ENCODE peak calls at places on chromosomes 4 and X, in six cellular contexts. X, Y, A, R, E and Q are unnamed samples.

GRCh38 chr4:17284323-17285175 is 227.3 kb downstream of the QDPR start:
- DNase-seq in X (no peak), Y (no peak), A (no peak), R (no peak), E (no peak), Q (no peak)

GRCh38 chrX:74383611-74384010 is 37.7 kb upstream of the SLC16A2 start:
- DNase-seq in X (peak; percentile 14), Y (peak; percentile 11), A (no peak), R (peak; percentile 32), E (peak; percentile 56), Q (peak; percentile 18)

GRCh38 chr4:97432551-97432950 is 710.7 kb downstream of the STPG2 start:
- DNase-seq in X (no peak), Y (no peak), A (no peak), R (no peak), E (peak; percentile 8), Q (no peak)

GRCh38 chr4:173269280-173269679 is 64.9 kb downstream of the HMGB2 start:
- DNase-seq in X (peak; percentile 39), Y (no peak), A (no peak), R (no peak), E (no peak), Q (no peak)

GRCh38 chr4:38529189-38530115 is 134.5 kb upstream of the KLF3 start:
- DNase-seq in X (no peak), Y (peak; percentile 45), A (no peak), R (peak; percentile 29), E (no peak), Q (no peak)

GRCh38 chr4:4995103-4995761 is 24.0 kb downstream of the CYTL1 start:
- DNase-seq in X (peak; percentile 33), Y (peak; percentile 69), A (peak; percentile 73), R (peak; percentile 80), E (peak; percentile 79), Q (peak; percentile 40)

GRCh38 chr4:140637836-140638235 is 69.1 kb upstream of the UCP1 start:
- DNase-seq in X (no peak), Y (no peak), A (no peak), R (peak; percentile 35), E (peak; percentile 51), Q (no peak)

GRCh38 chrX:46572295-46572936 is 1.1 kb upstream of the CHST7 start:
- DNase-seq in X (no peak), Y (no peak), A (no peak), R (no peak), E (no peak), Q (no peak)

GRCh38 chrX:138917781-138918180 is 206.3 kb upstream of the FGF13 start:
- DNase-seq in X (no peak), Y (no peak), A (no peak), R (no peak), E (peak; percentile 54), Q (peak; percentile 54)

GRCh38 chrX:109270580-109271484 is 211.1 kb downstream of the GUCY2F start:
- DNase-seq in X (no peak), Y (no peak), A (no peak), R (no peak), E (peak; percentile 96), Q (no peak)

GRCh38 chrX:31420711-31421151 is 348.9 kb upstream of the FTHL17 start:
- DNase-seq in X (no peak), Y (no peak), A (no peak), R (no peak), E (peak; percentile 61), Q (no peak)

GRCh38 chr4:183111452-183111885 is 12.4 kb downstream of the WWC2 start:
- DNase-seq in X (no peak), Y (no peak), A (no peak), R (no peak), E (no peak), Q (no peak)

GRCh38 chr4:97548186-97548585 is 595.1 kb downstream of the STPG2 start:
- DNase-seq in X (no peak), Y (no peak), A (no peak), R (no peak), E (no peak), Q (no peak)

GRCh38 chr4:115279300-115279699 is 165.9 kb upstream of the NDST4 start:
- DNase-seq in X (no peak), Y (no peak), A (no peak), R (no peak), E (peak; percentile 32), Q (no peak)

GRCh38 chr4:8507624-8508023 is 67.0 kb downstream of the TRMT44 start:
- DNase-seq in X (no peak), Y (no peak), A (no peak), R (no peak), E (no peak), Q (no peak)

GRCh38 chr4:26176621-26177121 is 144.1 kb upstream of the RBPJ start:
- DNase-seq in X (no peak), Y (no peak), A (no peak), R (no peak), E (no peak), Q (peak; percentile 22)

GRCh38 chr4:64940698-64941097 is 531.4 kb upstream of the TECRL start:
- DNase-seq in X (no peak), Y (no peak), A (no peak), R (no peak), E (peak; percentile 75), Q (no peak)

GRCh38 chr4:1767058-1767769 is 25.9 kb upstream of the FGFR3 start:
- DNase-seq in X (no peak), Y (peak; percentile 37), A (peak; percentile 59), R (no peak), E (no peak), Q (no peak)

GRCh38 chr4:123037809-123038208 is 115.4 kb upstream of the NUDT6 start:
- DNase-seq in X (no peak), Y (no peak), A (no peak), R (no peak), E (no peak), Q (no peak)
- TF ChIP-seq CTCF in X (no peak), Y (no peak), A (no peak), R (no peak), E (no peak), Q (no peak)

GRCh38 chrX:152635941-152636340 is 1.8 kb upstream of the GABRQ start:
- DNase-seq in X (no peak), Y (peak; percentile 33), A (no peak), R (peak; percentile 41), E (peak; percentile 66), Q (peak; percentile 31)
- TF ChIP-seq CTCF in X (peak; percentile 51), Y (no peak), A (peak; percentile 62), R (peak; percentile 54), E (peak; percentile 57), Q (peak; percentile 63)

DNA sequence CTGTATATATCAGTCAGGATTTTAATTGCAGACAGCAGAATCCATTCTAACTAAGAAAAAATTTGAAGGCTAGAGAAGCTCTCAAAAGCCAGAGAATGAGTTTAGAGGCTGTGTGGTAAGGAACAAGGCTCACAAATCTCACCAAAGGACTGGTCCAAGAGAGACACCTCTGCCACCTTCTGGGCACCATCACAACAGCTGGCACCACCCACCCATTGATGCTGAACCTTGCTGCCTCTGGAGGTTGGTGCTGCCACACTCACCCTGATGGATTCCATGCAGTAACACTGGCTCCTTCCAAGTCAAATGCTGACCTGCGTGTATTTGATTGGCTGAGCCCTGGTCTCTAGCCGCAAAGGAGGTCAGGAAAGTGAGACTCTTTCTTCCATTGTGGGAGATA is 100.8 kb downstream of the BEND2 start:
- DNase-seq in X (no peak), Y (no peak), A (no peak), R (no peak), E (no peak), Q (no peak)
- TF ChIP-seq CTCF in X (no peak), Y (no peak), A (no peak), R (no peak), E (no peak), Q (no peak)

DNA sequence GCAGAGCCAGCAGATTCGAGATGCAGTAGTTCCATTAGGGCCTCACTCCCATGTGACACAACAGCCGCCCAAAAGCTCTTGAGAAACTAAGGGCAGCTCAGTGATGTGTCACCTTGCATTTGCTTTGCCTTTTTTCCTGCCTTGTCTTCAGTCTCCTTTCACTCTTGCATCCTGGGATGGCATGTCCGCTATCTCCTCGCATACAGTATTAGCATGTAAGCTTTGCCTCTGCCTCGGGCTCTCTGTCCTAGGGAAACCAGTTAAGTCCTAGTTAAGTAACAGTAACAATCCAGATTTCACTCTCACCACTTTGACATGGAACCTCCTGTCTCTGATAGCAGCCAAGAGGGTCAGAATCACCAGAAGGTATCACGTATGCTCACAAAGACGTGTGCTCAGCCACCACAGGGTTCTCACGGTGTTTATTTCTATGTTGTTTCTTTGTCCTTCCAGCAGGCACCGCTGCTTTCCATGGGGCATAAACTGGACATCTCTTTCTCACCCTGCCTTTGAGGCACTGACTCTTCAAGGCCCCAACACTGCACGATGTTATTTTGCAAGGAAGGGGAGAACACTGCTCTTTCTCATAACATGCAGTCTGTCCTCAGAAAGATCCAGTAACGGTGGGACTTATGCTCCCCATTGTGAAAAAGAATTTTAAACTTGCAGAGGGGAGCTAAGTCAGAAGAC is 26.7 kb upstream of the SORBS2 start:
- DNase-seq in X (no peak), Y (no peak), A (no peak), R (no peak), E (peak; percentile 18), Q (no peak)
- TF ChIP-seq CTCF in X (no peak), Y (no peak), A (no peak), R (no peak), E (no peak), Q (no peak)

DNA sequence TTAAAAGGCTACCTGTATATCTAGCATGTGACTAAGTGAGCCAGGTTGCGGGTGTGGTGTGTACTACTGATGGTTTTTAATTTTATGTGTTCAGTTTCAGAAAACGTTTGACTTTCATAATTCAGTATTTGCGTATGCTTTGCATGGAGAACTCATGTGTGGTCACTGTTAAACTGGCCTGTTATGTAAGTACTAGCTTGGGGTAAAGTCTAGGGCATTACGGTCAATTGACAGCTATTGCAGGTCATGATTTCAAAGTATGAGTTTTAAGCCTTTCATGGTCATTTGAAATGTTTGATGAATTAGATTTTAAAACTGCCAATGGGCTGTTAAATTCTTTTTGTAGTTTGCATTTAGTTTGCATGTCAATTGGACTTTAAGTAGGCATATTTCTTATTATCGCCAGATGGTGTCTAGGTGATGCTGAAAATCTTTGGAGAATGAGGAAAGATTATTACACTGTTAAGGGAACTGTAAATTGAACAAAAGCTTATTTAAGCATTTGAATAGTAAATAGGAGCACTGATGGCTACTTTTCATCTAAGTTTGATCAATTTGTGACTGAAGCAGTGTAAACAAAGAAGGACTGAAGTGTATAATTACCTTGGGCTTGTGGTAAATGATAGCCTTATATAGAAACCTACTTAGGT is 563.4 kb downstream of the DACH2 start:
- DNase-seq in X (no peak), Y (no peak), A (no peak), R (no peak), E (no peak), Q (no peak)
- TF ChIP-seq CTCF in X (no peak), Y (no peak), A (no peak), R (no peak), E (no peak), Q (no peak)

DNA sequence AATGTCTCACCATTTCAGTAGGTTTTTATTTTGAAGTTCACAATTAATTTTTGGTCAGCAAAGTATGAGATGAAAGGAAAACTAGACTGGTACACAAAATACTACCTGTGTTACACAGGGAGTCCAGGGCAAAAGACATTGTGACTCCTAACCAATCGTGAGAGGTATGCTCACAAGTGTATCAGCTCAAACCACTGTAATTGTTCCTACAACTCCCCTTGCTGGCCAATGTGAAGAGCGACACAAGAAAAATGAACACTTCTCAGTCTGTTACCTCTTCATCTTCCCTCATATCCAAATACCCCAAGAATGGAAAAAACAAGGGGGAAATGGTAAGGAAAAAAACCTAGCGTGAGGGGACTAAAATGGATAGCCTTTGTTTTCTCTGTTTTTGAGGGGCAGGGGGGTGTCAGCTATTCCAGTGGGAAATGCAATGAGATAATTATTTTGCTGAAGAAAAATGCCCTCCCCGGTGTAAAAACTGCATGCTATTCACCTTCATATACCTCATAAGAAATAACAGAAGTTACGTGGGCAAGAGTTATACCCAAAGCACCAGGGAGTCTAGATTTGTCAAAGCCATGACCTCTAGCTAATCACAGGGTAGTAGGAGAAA is 30.6 kb upstream of the NSUN7 start:
- DNase-seq in X (no peak), Y (peak; percentile 25), A (no peak), R (no peak), E (peak; percentile 74), Q (peak; percentile 22)
- TF ChIP-seq CTCF in X (no peak), Y (peak; percentile 38), A (peak; percentile 62), R (no peak), E (peak; percentile 60), Q (peak; percentile 69)